ENCODE peak calls at places on chromosomes 4 and X, in four cellular contexts. X is HCT116, N is K562, W is HepG2. O is an unnamed sample.
A peak's percentile ranks its signal among the peaks of the same experiment; 100 is the strongest.

GRCh38 chr4:59247032-59247431 is 1953.1 kb upstream of the ADGRL3 start:
- DNase-seq in X (no peak), N (no peak), W (peak; percentile 1), O (no peak)

GRCh38 chrX:103734125-103734760 is 23.5 kb downstream of the TMEM31 start:
- DNase-seq in X (no peak), N (no peak), W (no peak), O (no peak)

GRCh38 chr4:20287246-20287645 is 35.5 kb downstream of the SLIT2 start:
- DNase-seq in X (no peak), N (no peak), W (no peak), O (no peak)

GRCh38 chrX:133660356-133660755 is 245.1 kb upstream of the GPC4 start:
- DNase-seq in X (no peak), N (no peak), W (no peak), O (no peak)

GRCh38 chr4:62709618-62710252 is 1509.6 kb downstream of the ADGRL3 start:
- DNase-seq in X (no peak), N (peak; percentile 6), W (peak; percentile 34), O (no peak)

GRCh38 chr4:48178931-48179330 is 44.9 kb upstream of the TXK start:
- DNase-seq in X (no peak), N (no peak), W (no peak), O (no peak)

GRCh38 chrX:154136627-154137161 is 7.3 kb upstream of the OPN1LW start:
- DNase-seq in X (peak; percentile 21), N (peak; percentile 83), W (peak; percentile 45), O (peak; percentile 5)

GRCh38 chr4:104424368-104424921 is 70.2 kb downstream of the CXXC4 start:
- DNase-seq in X (no peak), N (no peak), W (no peak), O (no peak)

GRCh38 chr4:26864904-26865303 is 4.3 kb downstream of the STIM2 start:
- DNase-seq in X (no peak), N (no peak), W (no peak), O (no peak)

GRCh38 chr4:8854866-8855265 is 16.8 kb downstream of the HMX1 start:
- DNase-seq in X (no peak), N (no peak), W (no peak), O (no peak)

GRCh38 chrX:103674531-103675454 is 11.7 kb downstream of the MORF4L2 start:
- DNase-seq in X (no peak), N (peak; percentile 10), W (no peak), O (no peak)

GRCh38 chr4:42277291-42277690 is 120.0 kb upstream of the SHISA3 start:
- DNase-seq in X (no peak), N (no peak), W (no peak), O (no peak)

GRCh38 chrX:123859409-123859827 is 435 bp upstream of the XIAP start:
- DNase-seq in X (no peak), N (no peak), W (no peak), O (no peak)

GRCh38 chr4:137685357-137685756 is 153.1 kb upstream of the PCDH18 start:
- DNase-seq in X (no peak), N (no peak), W (no peak), O (no peak)

GRCh38 chr4:39730067-39730466 is 32.1 kb downstream of the UBE2K start:
- DNase-seq in X (no peak), N (no peak), W (peak; percentile 9), O (no peak)

GRCh38 chrX:49226946-49227345 is 6.2 kb downstream of the CACNA1F start:
- DNase-seq in X (no peak), N (no peak), W (no peak), O (no peak)

DNA sequence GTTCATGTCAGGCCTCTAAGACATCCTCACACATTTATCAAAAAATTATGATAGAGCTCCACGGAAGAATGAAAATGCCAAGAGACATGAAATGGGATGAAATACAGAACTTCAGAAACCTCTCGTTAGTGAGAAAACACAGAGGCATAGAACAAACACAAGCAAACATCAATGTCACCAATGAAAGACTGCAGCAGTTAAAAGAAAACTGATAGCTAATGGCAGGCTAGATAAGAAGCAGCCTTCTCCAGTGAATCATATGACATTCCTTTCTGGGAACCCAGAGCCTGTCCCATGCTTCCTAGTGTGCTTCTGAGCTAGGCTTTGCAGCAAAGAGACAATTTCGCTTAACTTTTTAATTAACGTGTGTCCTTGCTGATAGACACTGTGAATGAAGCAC is 444.6 kb downstream of the IL15 start:
- DNase-seq in X (no peak), N (no peak), W (no peak), O (no peak)
- TF ChIP-seq TCF7L2 in X (no peak), N (no peak), W (no peak), O (no peak)

DNA sequence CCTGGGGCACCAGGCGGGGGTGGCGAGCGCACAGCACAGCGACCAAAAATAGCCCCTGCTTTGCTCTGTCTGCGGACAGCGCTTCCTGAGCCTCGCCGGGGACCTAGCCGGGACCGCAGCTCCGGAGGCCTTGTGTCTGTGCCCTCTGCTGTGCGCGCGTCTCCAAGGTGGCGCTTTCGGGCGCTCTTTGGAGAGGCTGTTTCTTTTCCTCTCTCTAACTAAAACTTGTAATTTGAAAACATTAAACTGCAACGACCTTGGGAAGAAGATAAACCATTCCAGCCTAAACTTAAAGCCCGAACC is 3.4 kb downstream of the ARX start:
- DNase-seq in X (no peak), N (no peak), W (no peak), O (no peak)
- TF ChIP-seq POLR2AphosphoS5 in X (no peak), N (no peak), W (no peak), O (no peak)

GRCh38 chr4:10122236-10122932 is 5.8 kb upstream of the WDR1 start:
- DNase-seq in X (no peak), N (no peak), W (no peak), O (no peak)

GRCh38 chr4:10119773-10120172 is 3.2 kb upstream of the WDR1 start:
- DNase-seq in X (no peak), N (no peak), W (no peak), O (no peak)

GRCh38 chr4:10119263-10119662 is 2.7 kb upstream of the WDR1 start:
- DNase-seq in X (no peak), N (no peak), W (no peak), O (no peak)

GRCh38 chr4:10121568-10122097 is 5.0 kb upstream of the WDR1 start:
- DNase-seq in X (no peak), N (no peak), W (peak; percentile 94), O (no peak)

GRCh38 chr4:10120943-10121567 is 4.5 kb upstream of the WDR1 start:
- DNase-seq in X (no peak), N (no peak), W (peak; percentile 77), O (no peak)
- H3K4me1 ChIP-seq in X (peaks cover 18% of the 10 kb centered on the region), N (peaks cover 13% of the 10 kb centered on the region), W (peaks cover 77% of the 10 kb centered on the region), O (peaks cover 5% of the 10 kb centered on the region)

GRCh38 chr4:93894995-93895394 is 66.4 kb downstream of the ATOH1 start:
- DNase-seq in X (no peak), N (no peak), W (no peak), O (no peak)

GRCh38 chr4:93897559-93897958 is 69.0 kb downstream of the ATOH1 start:
- DNase-seq in X (peak; percentile 6), N (peak; percentile 6), W (peak; percentile 3), O (no peak)
- TF ChIP-seq TCF7L2 in X (no peak), N (no peak), W (no peak), O (no peak)

DNA sequence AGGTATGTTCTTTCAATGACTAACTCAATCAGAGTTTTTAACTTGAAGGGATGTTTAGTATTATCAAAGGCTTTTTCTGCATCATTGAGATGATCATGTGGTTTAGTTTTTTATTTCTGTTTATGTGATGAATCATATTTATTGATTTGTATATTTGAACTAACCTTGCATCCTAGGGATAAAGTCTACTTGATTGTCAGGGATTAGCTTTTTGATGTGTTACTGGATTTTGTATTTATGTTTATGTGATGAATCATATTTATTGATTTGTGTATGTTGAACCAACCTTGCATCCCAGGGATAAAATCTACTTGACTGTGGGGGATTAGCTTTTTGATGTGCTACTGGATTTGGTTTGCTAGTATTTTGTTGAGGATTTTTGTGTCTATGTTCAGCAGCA is 615.4 kb upstream of the GRID2 start:
- DNase-seq in X (peak; percentile 26), N (no peak), W (no peak), O (no peak)
- TF ChIP-seq POLR2AphosphoS5 in X (no peak), N (no peak), W (no peak), O (no peak)

GRCh38 chr4:165207016-165207430 is 338 bp upstream of the KLHL2 start:
- DNase-seq in X (no peak), N (peak; percentile 20), W (no peak), O (no peak)
- H3K4me1 ChIP-seq in X (peaks cover 35% of the 10 kb centered on the region), N (peaks cover 19% of the 10 kb centered on the region), W (peaks cover 35% of the 10 kb centered on the region), O (peaks cover 22% of the 10 kb centered on the region)

DNA sequence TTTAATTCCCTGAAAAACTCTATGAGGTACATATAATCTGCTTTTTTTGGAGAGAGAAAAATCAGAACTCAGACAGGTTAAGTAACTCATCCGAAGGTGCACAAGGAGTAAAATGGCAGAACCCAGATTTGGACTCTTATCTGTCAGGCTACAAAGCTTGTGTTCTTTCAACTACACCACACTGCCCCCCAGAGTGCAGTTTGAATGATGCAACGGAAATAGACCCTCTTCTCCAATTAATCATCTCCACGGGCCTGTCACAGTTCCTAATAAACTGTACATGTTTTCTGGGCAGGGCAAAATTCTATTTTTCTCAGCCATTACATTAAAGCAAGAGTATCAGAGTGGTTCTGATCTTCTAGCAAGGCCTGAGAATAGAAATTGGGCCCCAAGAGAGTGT is 35.3 kb upstream of the DCX start:
- DNase-seq in X (peak; percentile 4), N (peak; percentile 51), W (peak; percentile 2), O (no peak)
- TF ChIP-seq TCF7L2 in X (no peak), N (no peak), W (no peak), O (no peak)

GRCh38 chr4:53592686-53593641 is 1.7 kb upstream of the LNX1 start:
- DNase-seq in X (no peak), N (peak; percentile 80), W (no peak), O (no peak)
- TF ChIP-seq POLR2AphosphoS5 in X (no peak), N (no peak), W (no peak), O (no peak)

GRCh38 chr4:53481586-53481985 is 104.1 kb downstream of the FIP1L1 start:
- DNase-seq in X (no peak), N (no peak), W (no peak), O (no peak)
- H3K4me1 ChIP-seq in X (peaks cover 13% of the 10 kb centered on the region), N (no peaks in the 10 kb centered on the region), W (peaks cover 7% of the 10 kb centered on the region), O (no peaks in the 10 kb centered on the region)

DNA sequence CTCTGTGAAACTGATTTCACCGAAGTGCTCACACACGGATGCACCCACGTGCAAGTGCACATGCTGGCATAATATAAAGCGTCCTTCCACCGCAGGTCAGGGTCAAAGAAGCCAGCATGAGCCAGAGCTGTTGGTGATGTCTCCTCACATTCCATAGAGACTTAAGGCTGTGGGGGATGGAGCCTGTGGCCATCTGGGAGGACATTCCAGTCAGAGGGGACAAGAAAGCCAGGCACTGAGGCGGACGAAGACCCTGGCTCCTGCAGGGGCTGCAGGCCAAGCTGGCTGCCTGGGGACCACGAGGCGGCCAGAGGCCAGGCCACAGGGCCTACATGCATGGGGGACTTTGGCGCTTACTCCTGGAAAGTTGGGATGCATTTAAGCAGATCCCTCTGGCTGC is 7.7 kb downstream of the RNF212 start:
- DNase-seq in X (no peak), N (no peak), W (no peak), O (no peak)
- TF ChIP-seq TCF7L2 in X (no peak), N (no peak), W (no peak), O (no peak)